ENCODE peak calls at places on chromosomes 13 and 19, in four cellular contexts. P, Y, U and G are unnamed samples.

GRCh38 chr19:10501971-10502523 is 1.1 kb downstream of the KEAP1 start:
- DNase-seq in U (no peak), Y (no peak), P (peak; percentile 88), G (no peak)

GRCh38 chr19:54100560-54100959 is at the start of gene OSCAR:
- DNase-seq in P (no peak), Y (no peak), U (no peak), G (no peak)

GRCh38 chr19:15448778-15449619 is 757 bp downstream of the WIZ start:
- DNase-seq in U (no peak), P (peak; percentile 73), Y (no peak), G (no peak)

GRCh38 chr13:32427852-32428580 is at the start of gene N4BP2L1:
- DNase-seq in Y (peak; percentile 82), U (peak; percentile 81), P (peak; percentile 89), G (peak; percentile 20)

GRCh38 chr13:24104723-24105122 is 55.8 kb upstream of the SPATA13 start:
- DNase-seq in U (no peak), Y (no peak), P (no peak), G (no peak)

GRCh38 chr13:28582225-28582891 is 76.6 kb upstream of the POMP start:
- DNase-seq in U (no peak), P (no peak), Y (no peak), G (no peak)

GRCh38 chr19:29667941-29668340 is 2.7 kb downstream of the PLEKHF1 start:
- DNase-seq in U (peak; percentile 78), P (no peak), Y (peak; percentile 76), G (no peak)

GRCh38 chr13:21739771-21740170 is 68.9 kb downstream of the FGF9 start:
- DNase-seq in P (no peak), U (no peak), Y (no peak), G (no peak)

GRCh38 chr19:14300281-14300680 is 81.0 kb upstream of the ADGRE5 start:
- DNase-seq in U (no peak), P (no peak), Y (no peak), G (no peak)

GRCh38 chr13:88339271-88339741 is 668.1 kb downstream of the SLITRK5 start:
- DNase-seq in Y (no peak), U (no peak), P (no peak), G (no peak)

GRCh38 chr13:78603240-78603947 is at the start of gene POU4F1:
- DNase-seq in U (peak; percentile 46), Y (peak; percentile 50), P (no peak), G (peak; percentile 69)

GRCh38 chr13:87999141-87999765 is 328.1 kb downstream of the SLITRK5 start:
- DNase-seq in Y (no peak), P (no peak), U (no peak), G (no peak)

GRCh38 chr19:54345938-54346386 is 7.0 kb upstream of the LILRA4 start:
- DNase-seq in U (no peak), Y (no peak), P (no peak), G (no peak)

GRCh38 chr19:48033604-48034003 is 10.3 kb downstream of the CABP5 start:
- DNase-seq in Y (no peak), P (no peak), U (no peak), G (no peak)

GRCh38 chr19:15251010-15251748 is 18.9 kb upstream of the EPHX3 start:
- DNase-seq in P (no peak), U (no peak), Y (no peak), G (no peak)

GRCh38 chr19:37691881-37692504 is 27.6 kb downstream of the ZNF607 start:
- DNase-seq in P (peak; percentile 83), U (peak; percentile 69), Y (peak; percentile 78), G (no peak)

GRCh38 chr19:2394669-2395292 is 32.6 kb downstream of the TIMM13 start:
- DNase-seq in U (no peak), P (no peak), Y (no peak), G (no peak)

GRCh38 chr13:20460744-20461143 is 64.9 kb downstream of the CRYL1 start:
- DNase-seq in U (no peak), P (no peak), Y (no peak), G (no peak)

GRCh38 chr19:55044771-55045716 is 7.0 kb upstream of the GP6 start:
- DNase-seq in U (no peak), P (no peak), Y (no peak), G (no peak)

GRCh38 chr19:51702754-51703654 is 9.9 kb downstream of the SPACA6 start:
- DNase-seq in U (no peak), Y (no peak), P (peak; percentile 81), G (no peak)

GRCh38 chr13:80048802-80049201 is 292.1 kb downstream of the SPRY2 start:
- DNase-seq in U (no peak), P (peak; percentile 92), Y (no peak), G (peak; percentile 55)

GRCh38 chr13:100130092-100130491 is 41.2 kb downstream of the PCCA start:
- DNase-seq in P (no peak), Y (no peak), U (no peak), G (no peak)

GRCh38 chr13:25095862-25096453 is at the start of gene PABPC3:
- DNase-seq in Y (no peak), U (no peak), P (no peak), G (no peak)

GRCh38 chr13:114147803-114148520 is 15.5 kb upstream of the RASA3 start:
- DNase-seq in Y (no peak), P (no peak), U (no peak), G (no peak)

GRCh38 chr13:30364876-30365275 is 57.4 kb upstream of the UBE2L5 start:
- DNase-seq in P (no peak), Y (no peak), U (no peak), G (no peak)

GRCh38 chr19:19526581-19527370 is 1.9 kb upstream of the YJEFN3 start:
- DNase-seq in P (no peak), Y (no peak), U (no peak), G (no peak)

GRCh38 chr13:110816500-110816899 is 98.4 kb downstream of the ANKRD10 start:
- DNase-seq in U (no peak), P (no peak), Y (no peak), G (no peak)

GRCh38 chr19:40862785-40863184 is 12.5 kb upstream of the CYP2A6 start:
- DNase-seq in P (no peak), Y (no peak), U (no peak), G (no peak)